ENCODE peak calls at places on chromosomes 3 and 15, in six cellular contexts. U is HEK293T, D is A549, C is K562, R is HepG2, A is GM12878. B is an unnamed sample.

GRCh38 chr15:27456807-27457206 is 485.8 kb downstream of the GABRG3 start:
- DNase-seq in U (no peak), D (no peak), C (no peak), R (no peak), A (no peak), B (no peak)

GRCh38 chr3:16319307-16319706 is 54.3 kb downstream of the OXNAD1 start:
- DNase-seq in U (peak), D (peak), C (peak), R (peak), A (no peak), B (no peak)

GRCh38 chr3:107404727-107405519 is 27.7 kb downstream of the CCDC54 start:
- DNase-seq in U (no peak), D (no peak), C (no peak), R (no peak), A (no peak), B (peak)

GRCh38 chr3:119342176-119342575 is 48.0 kb downstream of the ARHGAP31 start:
- DNase-seq in U (no peak), D (no peak), C (no peak), R (no peak), A (no peak), B (no peak)

GRCh38 chr15:53808058-53808703 is 48.7 kb upstream of the WDR72 start:
- DNase-seq in U (no peak), D (peak), C (peak), R (peak), A (no peak), B (no peak)

GRCh38 chr3:172539273-172539672 is 16.0 kb upstream of the TNFSF10 start:
- DNase-seq in U (no peak), D (no peak), C (no peak), R (no peak), A (no peak), B (no peak)

GRCh38 chr15:59116771-59117170 is 11.8 kb downstream of the CCNB2 start:
- DNase-seq in U (no peak), D (no peak), C (no peak), R (no peak), A (no peak), B (no peak)

GRCh38 chr3:137065381-137065780 is 107.6 kb downstream of the IL20RB start:
- DNase-seq in U (no peak), D (no peak), C (no peak), R (no peak), A (no peak), B (no peak)

GRCh38 chr3:77319711-77320110 is 279.8 kb downstream of the ROBO2 start:
- DNase-seq in U (peak), D (no peak), C (peak), R (peak), A (no peak), B (peak)

GRCh38 chr3:132029182-132029902 is 5.5 kb downstream of the CPNE4 start:
- DNase-seq in U (peak), D (peak), C (peak), R (peak), A (no peak), B (peak)

GRCh38 chr3:126472277-126473006 is 3.2 kb downstream of the ZXDC start:
- DNase-seq in U (peak), D (peak), C (peak), R (peak), A (peak), B (peak)
- TF ChIP-seq BHLHE40 in U (no peak), D (no peak), C (peak), R (no peak), A (no peak), B (no peak)

GRCh38 chr3:138567403-138567802 is 26.7 kb downstream of the CEP70 start:
- DNase-seq in U (no peak), D (no peak), C (no peak), R (peak), A (no peak), B (no peak)

GRCh38 chr3:138573138-138573537 is 20.9 kb downstream of the CEP70 start:
- DNase-seq in U (no peak), D (no peak), C (no peak), R (no peak), A (no peak), B (no peak)

DNA sequence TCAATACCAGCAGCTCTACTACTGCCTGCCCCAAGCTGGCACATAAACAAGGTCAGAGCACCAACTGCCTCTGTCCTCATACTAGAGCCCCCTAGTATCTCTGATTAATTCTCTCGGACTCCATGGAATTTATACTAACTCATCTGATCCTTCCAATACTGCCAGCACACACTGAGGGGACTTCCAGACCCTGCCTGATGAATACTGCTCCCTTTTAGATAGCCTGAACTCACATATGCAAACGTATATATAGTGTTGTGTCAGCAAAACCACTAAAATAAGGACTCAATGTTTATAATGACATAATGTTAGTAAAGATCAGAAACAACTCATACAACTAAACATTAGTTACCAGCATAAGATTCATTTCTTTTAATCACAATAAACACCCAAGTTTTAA is 25.0 kb downstream of the CEP70 start:
- DNase-seq in U (no peak), D (no peak), C (no peak), R (no peak), A (no peak), B (peak)
- TF ChIP-seq BHLHE40 in U (no peak), D (no peak), C (no peak), R (no peak), A (no peak), B (no peak)

DNA sequence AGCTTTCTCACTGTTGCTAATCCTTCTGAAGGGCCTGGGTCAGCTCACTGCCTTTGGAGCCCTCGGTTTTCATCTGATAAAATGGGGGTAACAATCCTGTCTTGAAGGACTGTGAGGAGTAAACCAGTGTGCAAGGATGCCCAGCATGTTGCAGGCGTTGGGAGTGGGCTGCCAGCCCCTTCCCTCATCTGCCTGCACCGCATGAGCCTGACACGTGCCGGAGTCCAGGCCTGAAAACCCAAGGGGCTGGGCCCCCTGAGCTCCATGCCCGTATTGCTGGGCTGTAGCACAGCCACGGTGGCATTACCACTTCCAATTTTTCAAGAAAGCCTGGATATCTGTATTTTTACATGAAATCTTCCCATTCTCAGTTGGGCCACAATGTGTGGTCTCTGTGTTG is 98.1 kb downstream of the DNAJB8 start:
- DNase-seq in U (no peak), D (no peak), C (no peak), R (no peak), A (no peak), B (no peak)
- TF ChIP-seq BHLHE40 in U (no peak), D (no peak), C (no peak), R (no peak), A (no peak), B (no peak)

GRCh38 chr3:229262-229661 is 32.7 kb downstream of the CHL1 start:
- DNase-seq in U (no peak), D (no peak), C (no peak), R (no peak), A (no peak), B (no peak)
- TF ChIP-seq BHLHE40 in U (no peak), D (no peak), C (no peak), R (no peak), A (no peak), B (no peak)

GRCh38 chr15:80820092-80820491 is 40.9 kb downstream of the CEMIP start:
- DNase-seq in U (no peak), D (no peak), C (no peak), R (no peak), A (no peak), B (no peak)

GRCh38 chr15:80817901-80818300 is 38.7 kb downstream of the CEMIP start:
- DNase-seq in U (no peak), D (no peak), C (no peak), R (no peak), A (no peak), B (no peak)

GRCh38 chr15:80815076-80815475 is 35.9 kb downstream of the CEMIP start:
- DNase-seq in U (no peak), D (no peak), C (no peak), R (no peak), A (no peak), B (no peak)

GRCh38 chr15:80818996-80819395 is 39.8 kb downstream of the CEMIP start:
- DNase-seq in U (no peak), D (no peak), C (no peak), R (no peak), A (no peak), B (no peak)

DNA sequence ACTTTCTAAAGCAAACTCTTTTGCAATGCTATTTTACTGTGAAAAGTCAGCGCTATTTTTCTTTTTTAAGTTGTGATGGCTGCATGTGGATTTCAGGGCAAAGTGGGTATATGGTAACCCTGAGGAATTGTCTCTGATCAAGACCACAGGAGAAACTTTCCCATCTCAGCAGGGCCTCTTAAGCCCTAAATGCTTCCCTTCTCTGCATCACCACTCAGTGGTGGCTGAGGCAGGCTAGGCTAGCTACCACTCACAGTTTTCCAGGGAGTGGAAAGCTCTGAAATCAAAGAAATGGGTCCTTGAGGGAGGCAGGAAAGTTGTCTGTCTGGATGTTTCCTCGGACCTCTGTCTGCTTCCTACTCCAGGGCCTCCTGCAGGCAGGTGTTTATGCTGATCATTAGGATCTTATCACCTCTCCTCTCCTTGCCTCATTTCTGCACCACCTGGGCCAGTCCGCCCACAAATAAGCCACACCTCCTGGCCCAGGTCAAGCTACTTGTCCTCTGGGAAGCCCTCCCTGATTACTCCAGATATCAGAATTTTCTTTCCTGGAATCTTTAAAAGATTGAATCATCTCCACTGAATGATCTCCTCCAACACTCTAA is 37.0 kb downstream of the CEMIP start:
- DNase-seq in U (no peak), D (no peak), C (no peak), R (no peak), A (no peak), B (no peak)
- TF ChIP-seq BHLHE40 in U (no peak), D (no peak), C (no peak), R (no peak), A (no peak), B (no peak)

GRCh38 chr3:193772389-193772788 is 179.4 kb downstream of the OPA1 start:
- DNase-seq in U (no peak), D (no peak), C (no peak), R (peak), A (no peak), B (no peak)
- TF ChIP-seq BHLHE40 in U (no peak), D (no peak), C (no peak), R (no peak), A (no peak), B (no peak)

GRCh38 chr3:13106308-13106970 is 33.2 kb upstream of the IQSEC1 start:
- DNase-seq in U (no peak), D (peak), C (no peak), R (peak), A (no peak), B (no peak)
- TF ChIP-seq BHLHE40 in U (no peak), D (no peak), C (no peak), R (no peak), A (no peak), B (no peak)

GRCh38 chr3:164194842-164195241 is 883.5 kb downstream of the SI start:
- DNase-seq in U (no peak), D (no peak), C (no peak), R (peak), A (no peak), B (no peak)
- TF ChIP-seq BHLHE40 in U (no peak), D (no peak), C (no peak), R (no peak), A (no peak), B (no peak)

B was measured in IMR-90.